ENCODE peak calls at places on chromosome 22, in four cellular contexts. F is OCI-LY7; Z is right cardiac atrium; D is CD4-positive, CD25-positive, alpha-beta regulatory T cell. O is an unnamed sample.

GRCh38 chr22:25692392-25692791 is 49.6 kb upstream of the MYO18B start:
- DNase-seq in F (no peak), Z (no peak), D (no peak), O (no peak)

GRCh38 chr22:49196046-49196511 is 631.6 kb downstream of the BRD1 start:
- DNase-seq in F (no peak), Z (no peak), D (no peak), O (no peak)

GRCh38 chr22:18001040-18001893 is 23.1 kb downstream of the MICAL3 start:
- DNase-seq in F (peak; percentile 99), Z (peak; percentile 92), D (peak; percentile 69), O (peak; percentile 97)

GRCh38 chr22:30116362-30117117 is 36.3 kb downstream of the HORMAD2 start:
- DNase-seq in F (no peak), Z (no peak), D (no peak), O (no peak)

GRCh38 chr22:25630446-25630845 is 66.0 kb downstream of the GRK3 start:
- DNase-seq in F (no peak), Z (no peak), D (no peak), O (no peak)

GRCh38 chr22:43002198-43002577 is 12.8 kb downstream of the PACSIN2 start:
- DNase-seq in F (no peak), Z (no peak), D (no peak), O (no peak)

GRCh38 chr22:49637255-49637760 is 190.4 kb downstream of the BRD1 start:
- DNase-seq in F (no peak), Z (no peak), D (no peak), O (no peak)

GRCh38 chr22:49878206-49878605 is 24.6 kb downstream of the ZBED4 start:
- DNase-seq in F (no peak), Z (no peak), D (no peak), O (no peak)

GRCh38 chr22:43227231-43227630 is 40.3 kb upstream of the TTLL12 start:
- DNase-seq in F (no peak), Z (no peak), D (no peak), O (no peak)

GRCh38 chr22:17171313-17172171 is 12.5 kb upstream of the HDHD5 start:
- DNase-seq in F (peak; percentile 92), Z (peak; percentile 94), D (peak; percentile 64), O (peak; percentile 88)

GRCh38 chr22:27518583-27519437 is 282.7 kb downstream of the MN1 start:
- DNase-seq in F (no peak), Z (no peak), D (no peak), O (no peak)

GRCh38 chr22:49010086-49010863 is 817.4 kb downstream of the BRD1 start:
- DNase-seq in F (no peak), Z (no peak), D (no peak), O (no peak)

GRCh38 chr22:47048123-47049077 is 285.9 kb downstream of the TBC1D22A start:
- DNase-seq in F (no peak), Z (no peak), D (no peak), O (no peak)

GRCh38 chr22:31227186-31227585 is 15.1 kb downstream of the LIMK2 start:
- DNase-seq in F (no peak), Z (no peak), D (no peak), O (no peak)

GRCh38 chr22:17357688-17358087 is 11.6 kb upstream of the CECR2 start:
- DNase-seq in F (no peak), Z (no peak), D (no peak), O (no peak)

GRCh38 chr22:25392584-25392983 is 171.9 kb upstream of the GRK3 start:
- DNase-seq in F (no peak), Z (no peak), D (no peak), O (no peak)

GRCh38 chr22:17303840-17304779 is 65.2 kb upstream of the CECR2 start:
- DNase-seq in F (peak; percentile 41), Z (no peak), D (peak; percentile 56), O (peak; percentile 70)

GRCh38 chr22:22692707-22693530 is 48.5 kb downstream of the GGTLC2 start:
- DNase-seq in F (peak; percentile 83), Z (no peak), D (peak; percentile 53), O (peak; percentile 44)

GRCh38 chr22:48440673-48441552 is 1386.8 kb downstream of the BRD1 start:
- DNase-seq in F (no peak), Z (no peak), D (no peak), O (no peak)

GRCh38 chr22:26298605-26299310 is 129.5 kb downstream of the SEZ6L start:
- DNase-seq in F (no peak), Z (no peak), D (no peak), O (no peak)

GRCh38 chr22:31075961-31076360 is 5.2 kb upstream of the SMTN start:
- DNase-seq in F (no peak), Z (peak; percentile 96), D (no peak), O (no peak)

GRCh38 chr22:24758164-24758799 is 16.2 kb downstream of the PIWIL3 start:
- DNase-seq in F (peak; percentile 64), Z (peak; percentile 46), D (peak; percentile 44), O (peak; percentile 54)

GRCh38 chr22:35589071-35589735 is 27.9 kb downstream of the MB start:
- DNase-seq in F (no peak), Z (peak; percentile 57), D (no peak), O (no peak)

GRCh38 chr22:50684501-50684900 is 11.9 kb downstream of the SHANK3 start:
- DNase-seq in F (no peak), Z (no peak), D (no peak), O (no peak)

GRCh38 chr22:48578138-48579034 is 1249.3 kb downstream of the BRD1 start:
- DNase-seq in F (no peak), Z (peak; percentile 3), D (no peak), O (no peak)

GRCh38 chr22:27327981-27328721 is 473.4 kb downstream of the MN1 start:
- DNase-seq in F (no peak), Z (no peak), D (no peak), O (no peak)

GRCh38 chr22:47837703-47838102 is 1075.3 kb downstream of the TBC1D22A start:
- DNase-seq in F (peak; percentile 65), Z (no peak), D (no peak), O (peak; percentile 70)

GRCh38 chr22:17753401-17753989 is 20.8 kb downstream of the BID start:
- DNase-seq in F (no peak), Z (no peak), D (no peak), O (no peak)

GRCh38 chr22:50726643-50727340 is 11.2 kb upstream of the ACR start:
- DNase-seq in F (no peak), Z (no peak), D (no peak), O (no peak)

GRCh38 chr22:31540966-31541365 is 44.6 kb downstream of the SFI1 start:
- DNase-seq in F (no peak), Z (no peak), D (no peak), O (no peak)

GRCh38 chr22:32701021-32701420 is 100.5 kb upstream of the TIMP3 start:
- DNase-seq in F (no peak), Z (no peak), D (no peak), O (no peak)

GRCh38 chr22:17159504-17159951 is 451 bp upstream of the HDHD5 start:
- DNase-seq in F (no peak), Z (peak; percentile 47), D (no peak), O (no peak)

GRCh38 chr22:47655930-47656329 is 893.5 kb downstream of the TBC1D22A start:
- DNase-seq in F (no peak), Z (no peak), D (no peak), O (no peak)

GRCh38 chr22:35564975-35565867 is 24.6 kb downstream of the RASD2 start:
- DNase-seq in F (no peak), Z (no peak), D (no peak), O (no peak)

GRCh38 chr22:37127350-37127878 is 17.9 kb upstream of the TMPRSS6 start:
- DNase-seq in F (no peak), Z (no peak), D (no peak), O (no peak)

GRCh38 chr22:37128555-37129281 is 19.2 kb upstream of the TMPRSS6 start:
- DNase-seq in F (no peak), Z (no peak), D (no peak), O (no peak)

GRCh38 chr22:37123649-37124048 is 14.1 kb upstream of the TMPRSS6 start:
- DNase-seq in F (no peak), Z (no peak), D (no peak), O (no peak)

GRCh38 chr22:37126882-37127281 is 17.4 kb upstream of the TMPRSS6 start:
- DNase-seq in F (peak; percentile 20), Z (no peak), D (peak; percentile 32), O (no peak)

GRCh38 chr22:37126383-37126782 is 16.9 kb upstream of the TMPRSS6 start:
- DNase-seq in F (no peak), Z (no peak), D (no peak), O (peak; percentile 16)
- H3K27ac ChIP-seq in F (no peak overlapping the region), Z (no peak overlapping the region), D (peak overlapping the region; percentile 61), O (no peak overlapping the region)

GRCh38 chr22:38286915-38287669 is 14.3 kb upstream of the TMEM184B start:
- DNase-seq in F (no peak), Z (no peak), D (no peak), O (no peak)
- H3K27ac ChIP-seq in F (no peak overlapping the region), Z (no peak overlapping the region), D (no peak overlapping the region), O (no peak overlapping the region)

DNA sequence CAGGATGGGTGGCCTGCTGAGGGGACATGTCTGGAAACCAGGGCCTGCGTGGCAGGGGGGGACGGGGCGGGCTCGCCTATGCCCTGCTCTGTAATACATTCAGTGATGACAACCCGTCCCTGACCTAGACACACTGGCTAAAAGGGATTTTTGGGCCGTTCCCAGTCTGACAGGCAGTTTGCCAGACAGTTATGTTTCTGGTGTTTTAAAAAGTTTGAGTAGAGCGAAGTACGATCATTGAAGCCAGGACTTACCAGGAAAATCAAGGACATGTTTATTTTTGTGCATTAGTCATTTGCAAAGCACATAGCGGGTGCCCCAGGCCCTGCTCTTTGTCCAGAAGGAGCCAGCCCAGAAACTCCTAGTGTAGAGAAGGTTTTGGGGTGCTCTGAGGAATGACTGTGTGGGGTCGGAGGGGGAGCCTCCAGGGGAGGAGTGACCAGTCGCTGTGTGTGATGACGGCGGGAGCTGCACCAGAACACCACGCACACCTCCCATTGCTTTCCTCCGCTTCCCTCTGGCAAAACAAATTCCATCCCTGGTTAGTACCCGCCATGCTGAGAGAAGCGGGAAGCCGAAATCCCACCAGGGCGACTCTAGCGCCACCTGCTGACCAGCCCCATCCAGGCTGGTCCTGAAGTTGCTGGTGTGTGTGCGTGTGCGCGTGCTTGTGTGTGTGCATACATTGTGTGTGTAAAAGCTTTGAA is 50.8 kb downstream of the FBLN1 start:
- DNase-seq in F (peak; percentile 62), Z (peak; percentile 79), D (peak; percentile 12), O (peak; percentile 49)
- H3K27ac ChIP-seq in F (no peak overlapping the region), Z (peak overlapping the region; percentile 51), D (no peak overlapping the region), O (no peak overlapping the region)

DNA sequence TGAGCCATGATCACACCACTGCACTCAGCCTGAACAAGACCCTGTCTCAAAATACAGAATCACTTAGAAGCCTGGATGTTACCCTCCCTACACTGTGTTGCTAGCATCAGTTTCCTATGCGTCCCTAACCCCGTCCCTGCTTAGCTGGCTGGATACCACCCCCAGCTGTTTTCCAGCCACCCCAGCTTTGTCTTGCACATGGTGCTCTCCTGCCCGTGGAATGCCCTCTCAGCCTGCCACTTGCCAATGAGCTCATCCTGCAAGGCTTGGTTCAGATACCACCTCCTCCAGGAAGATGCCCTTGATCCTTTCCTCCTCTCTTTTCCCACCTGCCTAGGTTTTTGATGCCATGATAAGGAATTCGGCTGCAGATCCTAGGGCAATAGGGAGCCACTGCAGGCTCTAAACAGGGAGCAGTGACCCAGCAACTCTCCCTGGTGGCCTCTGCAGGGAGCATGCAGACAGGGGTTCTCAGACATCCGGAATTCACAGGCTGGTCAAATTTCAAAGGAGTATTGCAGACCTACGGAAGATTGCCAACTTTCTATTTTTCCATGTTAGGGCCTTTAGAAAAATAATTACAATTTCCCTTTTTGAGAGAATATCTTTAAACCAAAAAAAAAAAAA is 52.7 kb upstream of the WNT7B start:
- DNase-seq in F (no peak), Z (no peak), D (no peak), O (no peak)
- H3K27ac ChIP-seq in F (no peak overlapping the region), Z (no peak overlapping the region), D (no peak overlapping the region), O (no peak overlapping the region)

GRCh38 chr22:41237707-41238569 is 2.8 kb downstream of the CHADL start:
- DNase-seq in F (peak; percentile 79), Z (peak; percentile 71), D (peak; percentile 83), O (peak; percentile 87)
- H3K27ac ChIP-seq in F (no peak overlapping the region), Z (no peak overlapping the region), D (no peak overlapping the region), O (no peak overlapping the region)